ENCODE peak calls at places on chromosome 2, in six cellular contexts. J, T, Y, E, M and D are unnamed samples.

GRCh38 chr2:158936978-158937377 is 31.5 kb upstream of the TANC1 start:
- DNase-seq in T (no peak), M (no peak), J (no peak), Y (no peak), E (no peak), D (no peak)

GRCh38 chr2:112626604-112627059 is 19.1 kb upstream of the SLC20A1 start:
- DNase-seq in M (no peak), Y (peak; percentile 72), E (no peak), J (peak; percentile 55), T (peak; percentile 41), D (peak; percentile 72)

GRCh38 chr2:98867539-98868309 is 68.3 kb downstream of the CRACDL start:
- DNase-seq in Y (no peak), T (no peak), M (no peak), E (no peak), J (no peak), D (no peak)

GRCh38 chr2:45789317-45789716 is 137.8 kb downstream of the PRKCE start:
- DNase-seq in M (no peak), T (no peak), Y (no peak), E (no peak), J (no peak), D (no peak)

GRCh38 chr2:233252227-233252626 is 754 bp downstream of the ATG16L1 start:
- DNase-seq in E (no peak), J (no peak), T (no peak), Y (no peak), M (no peak), D (peak; percentile 24)

GRCh38 chr2:128327180-128327964 is 8.7 kb upstream of the HS6ST1 start:
- DNase-seq in T (no peak), E (no peak), J (no peak), Y (no peak), M (no peak), D (no peak)

GRCh38 chr2:123747316-123747715 is 277.8 kb upstream of the CNTNAP5 start:
- DNase-seq in J (no peak), Y (no peak), T (no peak), M (no peak), E (no peak), D (no peak)

GRCh38 chr2:14634223-14634884 is 1.8 kb downstream of the LRATD1 start:
- DNase-seq in J (peak; percentile 86), E (no peak), T (peak; percentile 11), Y (peak; percentile 55), M (peak; percentile 53), D (peak; percentile 89)

GRCh38 chr2:9937258-9937657 is 14.2 kb upstream of the GRHL1 start:
- DNase-seq in M (no peak), T (no peak), Y (no peak), J (no peak), E (no peak), D (no peak)

GRCh38 chr2:20443276-20443920 is 3.5 kb upstream of the RHOB start:
- DNase-seq in J (no peak), E (no peak), Y (peak; percentile 34), T (peak; percentile 77), M (no peak), D (peak; percentile 67)

GRCh38 chr2:6496376-6496775 is 369.3 kb downstream of the CMPK2 start:
- DNase-seq in J (no peak), M (no peak), T (no peak), Y (no peak), E (no peak), D (no peak)

GRCh38 chr2:127226520-127227263 is 6.6 kb upstream of the CYP27C1 start:
- DNase-seq in T (peak; percentile 33), M (no peak), Y (no peak), J (no peak), E (peak; percentile 36), D (no peak)

GRCh38 chr2:55766947-55767346 is 73.3 kb upstream of the PNPT1 start:
- DNase-seq in T (no peak), E (no peak), M (no peak), Y (no peak), J (no peak), D (no peak)

GRCh38 chr2:138365581-138365980 is 136.0 kb upstream of the SPOPL start:
- DNase-seq in M (no peak), J (no peak), E (no peak), T (no peak), Y (no peak), D (no peak)

GRCh38 chr2:144464730-144465129 is 55.2 kb downstream of the ZEB2 start:
- DNase-seq in Y (no peak), E (no peak), M (no peak), J (no peak), T (no peak), D (no peak)

GRCh38 chr2:124248366-124248765 is 223.3 kb downstream of the CNTNAP5 start:
- DNase-seq in J (no peak), M (no peak), Y (no peak), E (no peak), T (no peak), D (no peak)

GRCh38 chr2:143730155-143730949 is 601.1 kb downstream of the ARHGAP15 start:
- DNase-seq in Y (no peak), M (no peak), E (peak; percentile 33), J (no peak), T (no peak), D (no peak)

GRCh38 chr2:65896446-65896845 is 464.0 kb upstream of the SPRED2 start:
- DNase-seq in T (no peak), E (no peak), M (no peak), Y (no peak), J (no peak), D (no peak)

GRCh38 chr2:84271987-84272386 is 187.1 kb downstream of the SUCLG1 start:
- DNase-seq in E (no peak), T (no peak), M (no peak), J (no peak), Y (no peak), D (no peak)

GRCh38 chr2:37500031-37500430 is 155.6 kb downstream of the QPCT start:
- DNase-seq in E (no peak), M (no peak), T (no peak), J (no peak), Y (no peak), D (no peak)

GRCh38 chr2:8259106-8259840 is 422.6 kb upstream of the ID2 start:
- DNase-seq in Y (no peak), T (no peak), E (no peak), J (no peak), M (no peak), D (no peak)

DNA sequence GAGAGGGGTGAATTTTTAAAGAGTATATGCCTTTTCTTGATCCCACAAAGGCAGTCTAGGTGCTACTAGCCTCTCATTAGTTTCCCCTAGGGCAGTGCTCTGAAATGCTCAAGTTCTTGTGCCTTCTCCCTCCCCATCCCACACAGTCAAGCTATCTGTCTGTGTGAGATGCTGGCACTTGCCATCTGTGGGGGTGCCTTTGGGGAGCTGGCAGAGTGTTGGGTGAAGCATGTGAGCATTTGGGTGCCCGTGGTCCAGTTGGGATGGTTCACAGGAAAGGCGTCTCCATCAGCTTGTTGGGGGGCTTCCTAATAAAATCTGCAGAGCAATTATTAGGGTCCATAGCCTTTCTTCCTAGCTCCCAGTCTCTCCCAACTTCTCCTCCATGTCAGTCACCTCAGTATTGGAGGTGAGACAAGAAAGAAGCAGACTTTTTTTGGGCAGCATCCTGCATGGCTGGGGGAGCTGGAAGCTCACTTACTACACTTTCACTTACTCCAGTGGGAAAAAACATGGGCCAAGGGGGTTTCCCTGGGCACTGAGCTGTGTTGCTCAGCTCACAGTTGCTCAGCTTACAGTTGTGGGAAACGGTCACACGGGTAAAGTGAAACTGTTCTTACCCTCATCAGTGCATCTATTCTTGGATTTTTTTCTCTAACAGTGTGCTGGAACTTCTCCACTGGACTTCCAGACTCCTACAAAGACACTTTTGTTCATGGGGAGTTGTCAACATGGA is 29.3 kb downstream of the COLEC11 start:
- DNase-seq in J (no peak), M (no peak), T (no peak), E (peak; percentile 46), Y (no peak), D (no peak)
- TF ChIP-seq CREB1 in J (no peak), M (no peak), T (no peak), E (no peak), Y (no peak), D (no peak)

DNA sequence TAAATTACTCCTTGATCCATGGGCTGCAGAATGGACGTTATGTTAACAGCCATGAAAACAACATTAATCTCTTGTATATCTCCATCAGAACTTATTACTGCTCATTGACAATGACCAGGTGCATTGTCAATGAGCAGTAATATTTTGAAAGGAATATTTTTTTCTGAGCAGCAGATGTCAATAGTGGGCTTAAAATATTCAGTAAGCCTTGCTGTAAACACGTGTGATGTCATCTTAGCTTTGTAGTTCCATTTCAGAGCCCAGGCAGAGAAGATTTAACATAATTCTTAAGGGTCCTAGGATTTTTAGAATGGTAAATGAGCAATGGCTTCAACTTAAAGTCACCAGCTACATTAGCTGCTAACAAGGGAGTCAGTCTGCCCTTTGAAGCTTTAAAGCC is 26.6 kb downstream of the CFAP210 start:
- DNase-seq in Y (no peak), E (no peak), M (no peak), J (no peak), T (no peak), D (no peak)
- TF ChIP-seq CREB1 in Y (no peak), E (no peak), M (no peak), J (no peak), T (no peak), D (no peak)

GRCh38 chr2:236501531-236501930 is 68.1 kb upstream of the ACKR3 start:
- DNase-seq in Y (no peak), E (no peak), J (no peak), T (no peak), M (no peak), D (no peak)

GRCh38 chr2:236499691-236500573 is 69.7 kb upstream of the ACKR3 start:
- DNase-seq in M (no peak), T (no peak), Y (no peak), J (no peak), E (no peak), D (no peak)

GRCh38 chr2:236496311-236496710 is 73.3 kb upstream of the ACKR3 start:
- DNase-seq in Y (no peak), E (no peak), T (no peak), M (no peak), J (no peak), D (no peak)

GRCh38 chr2:236501026-236501425 is 68.6 kb upstream of the ACKR3 start:
- DNase-seq in M (no peak), E (no peak), T (no peak), J (no peak), Y (no peak), D (no peak)

GRCh38 chr2:236498369-236498768 is 71.3 kb upstream of the ACKR3 start:
- DNase-seq in E (no peak), J (no peak), M (no peak), Y (no peak), T (no peak), D (peak; percentile 18)
- TF ChIP-seq CREB1 in E (no peak), J (no peak), M (no peak), Y (no peak), T (no peak), D (no peak)

GRCh38 chr2:100733344-100734187 is 86.4 kb upstream of the NPAS2 start:
- DNase-seq in J (peak; percentile 16), T (peak; percentile 37), M (no peak), Y (no peak), E (no peak), D (peak; percentile 25)
- TF ChIP-seq CREB1 in J (no peak), T (no peak), M (no peak), Y (no peak), E (no peak), D (no peak)

DNA sequence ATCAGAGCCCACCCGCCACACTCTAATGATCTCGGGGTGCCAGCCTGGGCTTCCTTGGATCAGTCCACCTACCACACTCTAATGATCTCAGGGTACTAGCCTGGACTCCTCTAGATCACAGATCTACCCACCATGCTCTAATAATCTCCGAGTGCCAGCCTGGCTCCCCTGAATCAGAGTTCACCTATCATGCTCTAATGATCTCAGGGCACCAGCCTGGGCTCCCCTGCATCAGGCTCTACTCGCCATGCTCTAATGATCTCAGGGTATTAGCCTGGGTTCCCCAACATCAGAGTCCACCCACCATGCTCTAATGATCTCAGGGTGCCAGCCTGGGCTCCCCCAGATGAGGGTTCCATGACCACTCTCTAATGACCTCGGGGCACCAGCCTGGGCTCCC is 48.1 kb downstream of the EIPR1 start:
- DNase-seq in E (no peak), M (no peak), T (no peak), J (no peak), Y (no peak), D (no peak)
- TF ChIP-seq CREB1 in E (no peak), M (no peak), T (no peak), J (no peak), Y (no peak), D (no peak)